ENCODE peak calls at places on chromosome 2, in five cellular contexts. One of them, this sample, is unnamed.

GRCh38 chr2:3449106-3449505 is 69.6 kb downstream of the TRAPPC12 start:
- DNase-seq in esophagus squamous epithelium: no peak
- DNase-seq in Calu3: no peak
- DNase-seq in adipocyte: no peak
- DNase-seq in iris pigment epithelial cell: no peak
- DNase-seq in this sample: no peak

GRCh38 chr2:45778720-45779171 is 127.3 kb downstream of the PRKCE start:
- DNase-seq in adipocyte: peak; percentile 76
- DNase-seq in iris pigment epithelial cell: peak; percentile 61
- DNase-seq in Calu3: peak; percentile 84
- DNase-seq in esophagus squamous epithelium: peak; percentile 4
- DNase-seq in this sample: no peak

GRCh38 chr2:3517948-3518495 is 1.3 kb downstream of the ADI1 start:
- DNase-seq in adipocyte: no peak
- DNase-seq in esophagus squamous epithelium: no peak
- DNase-seq in Calu3: no peak
- DNase-seq in iris pigment epithelial cell: no peak
- DNase-seq in this sample: no peak

GRCh38 chr2:172811027-172811426 is 75.4 kb downstream of the RAPGEF4 start:
- DNase-seq in adipocyte: no peak
- DNase-seq in iris pigment epithelial cell: peak; percentile 26
- DNase-seq in esophagus squamous epithelium: no peak
- DNase-seq in Calu3: no peak
- DNase-seq in this sample: no peak

GRCh38 chr2:40144022-40144421 is 307.9 kb downstream of the SLC8A1 start:
- DNase-seq in Calu3: no peak
- DNase-seq in adipocyte: no peak
- DNase-seq in iris pigment epithelial cell: no peak
- DNase-seq in esophagus squamous epithelium: no peak
- DNase-seq in this sample: no peak

GRCh38 chr2:108417254-108417653 is 31.8 kb upstream of the GCC2 start:
- DNase-seq in adipocyte: no peak
- DNase-seq in esophagus squamous epithelium: no peak
- DNase-seq in iris pigment epithelial cell: no peak
- DNase-seq in Calu3: peak; percentile 35
- DNase-seq in this sample: no peak

GRCh38 chr2:146820672-146821071 is 1024.2 kb upstream of the ACVR2A start:
- DNase-seq in iris pigment epithelial cell: peak; percentile 82
- DNase-seq in esophagus squamous epithelium: no peak
- DNase-seq in Calu3: no peak
- DNase-seq in adipocyte: no peak
- DNase-seq in this sample: no peak

GRCh38 chr2:237863659-237864029 is 4.2 kb downstream of the RAMP1 start:
- DNase-seq in esophagus squamous epithelium: no peak
- DNase-seq in Calu3: no peak
- DNase-seq in iris pigment epithelial cell: no peak
- DNase-seq in adipocyte: no peak
- DNase-seq in this sample: no peak

GRCh38 chr2:95240556-95240955 is 33.2 kb downstream of the ZNF892 start:
- DNase-seq in esophagus squamous epithelium: no peak
- DNase-seq in adipocyte: no peak
- DNase-seq in Calu3: no peak
- DNase-seq in iris pigment epithelial cell: no peak
- DNase-seq in this sample: no peak

GRCh38 chr2:237904806-237905599 is 45.6 kb downstream of the RAMP1 start:
- DNase-seq in Calu3: no peak
- DNase-seq in esophagus squamous epithelium: no peak
- DNase-seq in iris pigment epithelial cell: peak; percentile 52
- DNase-seq in adipocyte: peak; percentile 85
- DNase-seq in this sample: peak; percentile 81

This sample was measured in skeletal muscle cell.